ENCODE peak calls at places on chromosomes 1 and 21, in nine cellular contexts. One of them, this sample, is unnamed.

GRCh38 chr21:16752109-16752508 is 760.7 kb upstream of the CXADR start:
- DNase-seq in heart left ventricle: no peak
- DNase-seq in adrenal gland: peak
- DNase-seq in transverse colon: no peak
- DNase-seq in tibial nerve: no peak
- DNase-seq in gastrocnemius medialis: no peak
- DNase-seq in right lobe of liver: no peak
- DNase-seq in NB4: no peak
- DNase-seq in GM12892: no peak
- DNase-seq in this sample: no peak

GRCh38 chr21:45069711-45070110 is 4.7 kb upstream of the ADARB1 start:
- DNase-seq in transverse colon: no peak
- DNase-seq in right lobe of liver: no peak
- DNase-seq in tibial nerve: no peak
- DNase-seq in GM12892: no peak
- DNase-seq in heart left ventricle: no peak
- DNase-seq in NB4: no peak
- DNase-seq in adrenal gland: no peak
- DNase-seq in gastrocnemius medialis: no peak
- DNase-seq in this sample: no peak

GRCh38 chr1:243605604-243606003 is 244.4 kb downstream of the AKT3 start:
- DNase-seq in heart left ventricle: no peak
- DNase-seq in transverse colon: no peak
- DNase-seq in NB4: no peak
- DNase-seq in GM12892: no peak
- DNase-seq in tibial nerve: no peak
- DNase-seq in gastrocnemius medialis: no peak
- DNase-seq in adrenal gland: no peak
- DNase-seq in right lobe of liver: no peak
- DNase-seq in this sample: no peak

GRCh38 chr21:37273911-37274690 is 7.0 kb upstream of the VPS26C start:
- DNase-seq in right lobe of liver: no peak
- DNase-seq in NB4: no peak
- DNase-seq in heart left ventricle: no peak
- DNase-seq in tibial nerve: no peak
- DNase-seq in GM12892: no peak
- DNase-seq in transverse colon: no peak
- DNase-seq in gastrocnemius medialis: no peak
- DNase-seq in adrenal gland: no peak
- DNase-seq in this sample: no peak

GRCh38 chr1:44161546-44161945 is 20.1 kb upstream of the KLF18 start:
- DNase-seq in gastrocnemius medialis: no peak
- DNase-seq in adrenal gland: no peak
- DNase-seq in heart left ventricle: no peak
- DNase-seq in GM12892: no peak
- DNase-seq in right lobe of liver: no peak
- DNase-seq in tibial nerve: no peak
- DNase-seq in transverse colon: no peak
- DNase-seq in NB4: no peak
- DNase-seq in this sample: no peak

GRCh38 chr1:164588388-164589341 is 29.7 kb downstream of the PBX1 start:
- DNase-seq in tibial nerve: no peak
- DNase-seq in adrenal gland: peak
- DNase-seq in heart left ventricle: peak
- DNase-seq in gastrocnemius medialis: no peak
- DNase-seq in right lobe of liver: no peak
- DNase-seq in transverse colon: peak
- DNase-seq in GM12892: no peak
- DNase-seq in NB4: no peak
- DNase-seq in this sample: no peak

GRCh38 chr1:169529068-169529642 is 43.4 kb upstream of the SLC19A2 start:
- DNase-seq in heart left ventricle: no peak
- DNase-seq in gastrocnemius medialis: no peak
- DNase-seq in right lobe of liver: no peak
- DNase-seq in transverse colon: peak
- DNase-seq in adrenal gland: no peak
- DNase-seq in tibial nerve: no peak
- DNase-seq in GM12892: no peak
- DNase-seq in NB4: no peak
- DNase-seq in this sample: no peak

GRCh38 chr1:161921990-161922389 is 101.7 kb downstream of the OLFML2B start:
- DNase-seq in transverse colon: no peak
- DNase-seq in GM12892: no peak
- DNase-seq in NB4: no peak
- DNase-seq in heart left ventricle: no peak
- DNase-seq in tibial nerve: no peak
- DNase-seq in gastrocnemius medialis: no peak
- DNase-seq in adrenal gland: no peak
- DNase-seq in right lobe of liver: no peak
- DNase-seq in this sample: no peak

GRCh38 chr1:110594466-110595076 is 11.6 kb downstream of the KCNA2 start:
- DNase-seq in right lobe of liver: no peak
- DNase-seq in gastrocnemius medialis: no peak
- DNase-seq in NB4: no peak
- DNase-seq in GM12892: no peak
- DNase-seq in tibial nerve: no peak
- DNase-seq in heart left ventricle: no peak
- DNase-seq in adrenal gland: no peak
- DNase-seq in transverse colon: no peak
- DNase-seq in this sample: no peak

GRCh38 chr1:243323481-243323880 is 67.6 kb downstream of the SDCCAG8 start:
- DNase-seq in gastrocnemius medialis: no peak
- DNase-seq in adrenal gland: no peak
- DNase-seq in heart left ventricle: no peak
- DNase-seq in tibial nerve: no peak
- DNase-seq in NB4: no peak
- DNase-seq in transverse colon: no peak
- DNase-seq in GM12892: no peak
- DNase-seq in right lobe of liver: no peak
- DNase-seq in this sample: no peak

GRCh38 chr1:55054396-55054795 is 15.0 kb downstream of the PCSK9 start:
- DNase-seq in NB4: no peak
- DNase-seq in tibial nerve: no peak
- DNase-seq in transverse colon: no peak
- DNase-seq in adrenal gland: no peak
- DNase-seq in right lobe of liver: no peak
- DNase-seq in gastrocnemius medialis: no peak
- DNase-seq in heart left ventricle: no peak
- DNase-seq in GM12892: no peak
- DNase-seq in this sample: peak

GRCh38 chr1:40877681-40878080 is 15.5 kb upstream of the CITED4 start:
- DNase-seq in heart left ventricle: peak
- DNase-seq in GM12892: no peak
- DNase-seq in adrenal gland: peak
- DNase-seq in NB4: peak
- DNase-seq in gastrocnemius medialis: peak
- DNase-seq in tibial nerve: peak
- DNase-seq in transverse colon: peak
- DNase-seq in right lobe of liver: no peak
- DNase-seq in this sample: no peak

GRCh38 chr1:160740133-160740688 is 1.2 kb downstream of the SLAMF7 start:
- DNase-seq in right lobe of liver: no peak
- DNase-seq in gastrocnemius medialis: no peak
- DNase-seq in tibial nerve: no peak
- DNase-seq in GM12892: no peak
- DNase-seq in NB4: no peak
- DNase-seq in heart left ventricle: no peak
- DNase-seq in adrenal gland: no peak
- DNase-seq in transverse colon: no peak
- DNase-seq in this sample: no peak
- TF ChIP-seq POLR2A in right lobe of liver: no peak
- TF ChIP-seq POLR2A in gastrocnemius medialis: no peak
- TF ChIP-seq POLR2A in tibial nerve: no peak
- TF ChIP-seq POLR2A in GM12892: no peak
- TF ChIP-seq POLR2A in NB4: no peak
- TF ChIP-seq POLR2A in heart left ventricle: no peak
- TF ChIP-seq POLR2A in adrenal gland: no peak
- TF ChIP-seq POLR2A in transverse colon: no peak
- TF ChIP-seq POLR2A in this sample: no peak

DNA sequence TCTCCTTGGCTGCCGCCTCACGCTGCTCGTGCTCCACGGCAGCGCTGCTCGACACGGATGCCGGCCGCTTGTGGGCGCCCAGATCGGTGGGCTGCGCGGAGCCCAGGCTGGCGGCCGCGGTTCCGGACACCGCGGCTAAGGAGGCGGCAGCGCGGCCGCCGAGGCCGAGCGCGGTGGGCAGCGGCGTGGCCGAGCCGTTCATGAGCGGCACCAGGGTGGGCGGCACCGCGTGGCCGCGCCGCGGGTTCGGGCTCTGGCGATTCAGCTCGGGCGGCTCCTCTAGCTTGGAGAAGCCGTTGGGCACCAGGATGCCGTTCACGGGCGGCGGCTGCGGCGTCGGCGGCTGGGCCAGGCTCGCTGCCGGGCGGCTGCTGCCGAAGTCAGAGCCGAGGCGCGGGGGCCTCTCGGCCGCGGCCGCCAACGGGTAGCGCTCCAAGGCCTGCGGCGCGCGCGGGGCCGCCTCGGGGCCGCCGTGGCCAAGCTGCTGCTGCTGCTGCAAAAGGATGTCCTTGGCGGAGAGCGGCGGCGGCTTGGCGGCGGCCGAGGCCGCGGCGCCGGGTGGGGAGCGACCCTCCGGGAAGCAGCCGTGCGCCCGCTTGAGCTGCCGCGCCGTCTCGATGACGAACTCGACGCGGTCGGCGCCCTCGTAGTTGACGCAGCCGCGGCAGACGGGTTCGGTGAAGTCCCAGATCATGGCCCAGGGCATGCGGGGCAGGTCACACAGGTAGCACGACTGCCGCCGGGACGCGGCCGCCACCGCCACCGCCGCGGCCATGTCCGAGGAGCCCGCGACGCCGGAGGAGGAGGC is 1.1 kb downstream of the IRF2BP2 start:
- DNase-seq in right lobe of liver: peak
- DNase-seq in GM12892: no peak
- DNase-seq in NB4: peak
- DNase-seq in tibial nerve: no peak
- DNase-seq in adrenal gland: peak
- DNase-seq in heart left ventricle: peak
- DNase-seq in transverse colon: peak
- DNase-seq in gastrocnemius medialis: no peak
- DNase-seq in this sample: no peak
- TF ChIP-seq POLR2A in right lobe of liver: peak
- TF ChIP-seq POLR2A in GM12892: peak
- TF ChIP-seq POLR2A in NB4: peak
- TF ChIP-seq POLR2A in tibial nerve: no peak
- TF ChIP-seq POLR2A in adrenal gland: peak
- TF ChIP-seq POLR2A in heart left ventricle: no peak
- TF ChIP-seq POLR2A in transverse colon: peak
- TF ChIP-seq POLR2A in gastrocnemius medialis: peak
- TF ChIP-seq POLR2A in this sample: no peak

GRCh38 chr1:175390081-175390481 is 197.5 kb upstream of the KIAA0040 start:
- DNase-seq in GM12892: no peak
- DNase-seq in tibial nerve: no peak
- DNase-seq in heart left ventricle: no peak
- DNase-seq in adrenal gland: no peak
- DNase-seq in transverse colon: no peak
- DNase-seq in right lobe of liver: no peak
- DNase-seq in gastrocnemius medialis: no peak
- DNase-seq in NB4: no peak
- DNase-seq in this sample: no peak

GRCh38 chr1:175394739-175395138 is 202.2 kb upstream of the KIAA0040 start:
- DNase-seq in right lobe of liver: no peak
- DNase-seq in heart left ventricle: no peak
- DNase-seq in tibial nerve: no peak
- DNase-seq in transverse colon: no peak
- DNase-seq in GM12892: no peak
- DNase-seq in gastrocnemius medialis: no peak
- DNase-seq in NB4: no peak
- DNase-seq in adrenal gland: no peak
- DNase-seq in this sample: no peak

GRCh38 chr1:175388286-175388685 is 195.7 kb upstream of the KIAA0040 start:
- DNase-seq in GM12892: no peak
- DNase-seq in gastrocnemius medialis: no peak
- DNase-seq in NB4: no peak
- DNase-seq in heart left ventricle: no peak
- DNase-seq in tibial nerve: no peak
- DNase-seq in adrenal gland: no peak
- DNase-seq in transverse colon: no peak
- DNase-seq in right lobe of liver: no peak
- DNase-seq in this sample: no peak

GRCh38 chr1:175385316-175385715 is 192.7 kb upstream of the KIAA0040 start:
- DNase-seq in heart left ventricle: no peak
- DNase-seq in transverse colon: no peak
- DNase-seq in adrenal gland: no peak
- DNase-seq in tibial nerve: no peak
- DNase-seq in NB4: no peak
- DNase-seq in GM12892: no peak
- DNase-seq in gastrocnemius medialis: no peak
- DNase-seq in right lobe of liver: no peak
- DNase-seq in this sample: no peak

GRCh38 chr1:175390522-175391247 is 198.1 kb upstream of the KIAA0040 start:
- DNase-seq in right lobe of liver: no peak
- DNase-seq in adrenal gland: no peak
- DNase-seq in heart left ventricle: no peak
- DNase-seq in gastrocnemius medialis: no peak
- DNase-seq in transverse colon: no peak
- DNase-seq in NB4: no peak
- DNase-seq in tibial nerve: no peak
- DNase-seq in GM12892: no peak
- DNase-seq in this sample: no peak
- TF ChIP-seq POLR2A in right lobe of liver: no peak
- TF ChIP-seq POLR2A in adrenal gland: no peak
- TF ChIP-seq POLR2A in heart left ventricle: no peak
- TF ChIP-seq POLR2A in gastrocnemius medialis: no peak
- TF ChIP-seq POLR2A in transverse colon: no peak
- TF ChIP-seq POLR2A in NB4: no peak
- TF ChIP-seq POLR2A in tibial nerve: no peak
- TF ChIP-seq POLR2A in GM12892: no peak
- TF ChIP-seq POLR2A in this sample: no peak

DNA sequence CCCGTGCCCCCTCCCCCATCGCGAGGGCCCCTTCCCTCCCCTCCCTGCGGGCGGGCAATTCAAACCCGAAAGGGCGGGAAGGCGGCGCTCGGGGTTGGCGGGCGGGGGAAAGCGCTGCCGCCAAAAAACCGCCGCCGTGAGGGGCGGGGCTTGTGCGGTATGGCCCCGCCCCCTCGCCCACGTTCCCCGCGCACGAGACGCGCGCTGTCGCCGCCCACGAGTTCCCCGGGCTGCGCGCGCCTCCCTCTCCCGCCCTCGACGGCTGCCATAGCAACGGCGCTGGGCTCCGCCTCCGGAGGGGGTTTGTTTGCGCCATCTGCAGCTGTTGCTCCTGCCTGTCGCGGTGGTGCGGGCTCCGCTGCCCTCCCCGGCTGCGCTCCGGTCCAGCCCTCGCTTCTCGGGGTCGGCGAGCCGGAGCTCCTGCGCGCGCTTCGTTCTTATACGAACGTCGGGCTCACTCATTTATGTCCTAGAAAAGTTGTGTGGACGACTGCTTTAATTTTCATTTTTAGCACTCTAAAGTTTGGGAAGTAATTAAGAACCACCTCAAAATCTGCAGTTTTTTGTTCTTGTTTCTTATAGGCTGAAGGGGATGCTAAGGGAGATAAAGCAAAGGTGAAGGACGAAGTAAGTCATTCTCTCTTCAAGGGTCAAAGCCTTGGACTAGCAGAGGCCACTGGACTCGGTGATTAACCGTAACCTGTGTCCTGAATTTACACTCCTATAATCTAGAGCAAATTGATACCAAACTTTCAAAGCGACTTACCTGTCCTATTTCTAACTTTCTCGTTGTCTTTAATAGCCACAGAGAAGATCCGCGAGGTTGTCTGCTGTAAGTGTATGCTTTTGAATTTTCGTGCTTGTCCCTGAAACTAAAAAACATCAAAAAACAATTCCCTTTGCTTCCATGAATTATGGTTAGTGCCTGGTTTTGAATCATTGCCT is 933 bp downstream of the HMGN2 start:
- DNase-seq in heart left ventricle: peak
- DNase-seq in GM12892: peak
- DNase-seq in tibial nerve: peak
- DNase-seq in gastrocnemius medialis: peak
- DNase-seq in NB4: peak
- DNase-seq in adrenal gland: peak
- DNase-seq in right lobe of liver: peak
- DNase-seq in transverse colon: peak
- DNase-seq in this sample: peak
- TF ChIP-seq POLR2A in heart left ventricle: no peak
- TF ChIP-seq POLR2A in GM12892: peak
- TF ChIP-seq POLR2A in tibial nerve: peak
- TF ChIP-seq POLR2A in gastrocnemius medialis: peak
- TF ChIP-seq POLR2A in NB4: no peak
- TF ChIP-seq POLR2A in adrenal gland: no peak
- TF ChIP-seq POLR2A in right lobe of liver: no peak
- TF ChIP-seq POLR2A in transverse colon: peak
- TF ChIP-seq POLR2A in this sample: peak